ENCODE peak calls at places on chromosome 22, in four cellular contexts. W is GM23338; X is activated T-helper 1 cell treated with anti-CD3 and anti-CD28 coated beads, Interleukin-12 subunit alpha, Interleukin-12 subunit beta, Interleukin-2, Interleukin-4 antibody, amounts not matched to agents 30 ng/mL and 10 ng/mL and 1 ng/mL, durations not matched to agents 14 hours and 24 hours and 36 hours; I is skeletal muscle cell. D is an unnamed sample.
A peak's percentile ranks its signal among the peaks of the same experiment; 100 is the strongest.

GRCh38 chr22:41697126-41697775 is 2.1 kb upstream of the MEI1 start:
- DNase-seq in I (peak; percentile 41), X (peak; percentile 81), W (peak; percentile 98), D (peak; percentile 96)

GRCh38 chr22:26592368-26593015 is 2.6 kb upstream of the TPST2 start:
- DNase-seq in W (no peak), X (peak; percentile 70), I (no peak), D (no peak)

GRCh38 chr22:40509401-40510134 is 127.0 kb downstream of the MRTFA start:
- DNase-seq in W (no peak), X (no peak), I (peak; percentile 96), D (no peak)

GRCh38 chr22:32796865-32797573 is 4.5 kb upstream of the TIMP3 start:
- DNase-seq in X (peak; percentile 24), I (no peak), W (peak; percentile 79), D (peak; percentile 83)

GRCh38 chr22:19980766-19981165 is 35.9 kb downstream of the ARVCF start:
- DNase-seq in I (no peak), W (no peak), X (no peak), D (no peak)

GRCh38 chr22:40808018-40808841 is 10.9 kb downstream of the SLC25A17 start:
- DNase-seq in I (no peak), W (no peak), X (no peak), D (no peak)

GRCh38 chr22:39723899-39724351 is 153.4 kb downstream of the CACNA1I start:
- DNase-seq in I (no peak), X (no peak), W (no peak), D (no peak)

GRCh38 chr22:20111689-20112622 is 3.9 kb upstream of the RANBP1 start:
- DNase-seq in I (no peak), W (no peak), X (no peak), D (no peak)

GRCh38 chr22:50399751-50400331 is 56.7 kb downstream of the PPP6R2 start:
- DNase-seq in W (peak; percentile 70), X (no peak), I (no peak), D (peak; percentile 74)

GRCh38 chr22:45885941-45886395 is 91.0 kb downstream of the WNT7B start:
- DNase-seq in W (no peak), X (no peak), I (no peak), D (peak; percentile 57)